ENCODE peak calls at places on chromosomes 2 and 18, in seven cellular contexts. One of them, this sample, is unnamed.

GRCh38 chr2:10570076-10570475 is 119.7 kb downstream of the NOL10 start:
- DNase-seq in choroid plexus epithelial cell: no peak
- DNase-seq in NB4: no peak
- DNase-seq in AML-193: no peak
- DNase-seq in nephron progenitor cell: no peak
- DNase-seq in RKO: no peak
- DNase-seq in cardiac muscle cell: no peak
- DNase-seq in this sample: no peak

GRCh38 chr2:27249891-27250651 is 12.8 kb downstream of the SLC30A3 start:
- DNase-seq in choroid plexus epithelial cell: peak; percentile 61
- DNase-seq in NB4: peak; percentile 67
- DNase-seq in AML-193: peak; percentile 38
- DNase-seq in nephron progenitor cell: peak; percentile 79
- DNase-seq in RKO: no peak
- DNase-seq in cardiac muscle cell: peak; percentile 67
- DNase-seq in this sample: peak; percentile 86

GRCh38 chr2:158486150-158486969 is 29.6 kb downstream of the PKP4 start:
- DNase-seq in choroid plexus epithelial cell: peak; percentile 45
- DNase-seq in NB4: no peak
- DNase-seq in AML-193: no peak
- DNase-seq in nephron progenitor cell: no peak
- DNase-seq in RKO: no peak
- DNase-seq in cardiac muscle cell: no peak
- DNase-seq in this sample: no peak

GRCh38 chr2:67374481-67374880 is 22.7 kb upstream of the ETAA1 start:
- DNase-seq in choroid plexus epithelial cell: peak; percentile 48
- DNase-seq in NB4: no peak
- DNase-seq in AML-193: no peak
- DNase-seq in nephron progenitor cell: no peak
- DNase-seq in RKO: no peak
- DNase-seq in cardiac muscle cell: peak; percentile 69
- DNase-seq in this sample: no peak

GRCh38 chr18:28736951-28737350 is 560.0 kb upstream of the CDH2 start:
- DNase-seq in choroid plexus epithelial cell: no peak
- DNase-seq in NB4: no peak
- DNase-seq in AML-193: no peak
- DNase-seq in nephron progenitor cell: no peak
- DNase-seq in RKO: no peak
- DNase-seq in cardiac muscle cell: no peak
- DNase-seq in this sample: no peak

GRCh38 chr2:166926657-166927056 is 38.4 kb downstream of the XIRP2 start:
- DNase-seq in choroid plexus epithelial cell: peak; percentile 22
- DNase-seq in NB4: no peak
- DNase-seq in AML-193: no peak
- DNase-seq in nephron progenitor cell: no peak
- DNase-seq in RKO: no peak
- DNase-seq in cardiac muscle cell: no peak
- DNase-seq in this sample: no peak

GRCh38 chr2:23803965-23804542 is 122.9 kb downstream of the ATAD2B start:
- DNase-seq in choroid plexus epithelial cell: peak; percentile 54
- DNase-seq in NB4: peak; percentile 45
- DNase-seq in AML-193: no peak
- DNase-seq in nephron progenitor cell: no peak
- DNase-seq in RKO: peak; percentile 32
- DNase-seq in cardiac muscle cell: peak; percentile 57
- DNase-seq in this sample: peak; percentile 76

GRCh38 chr2:19865151-19865550 is 36.6 kb downstream of the TTC32 start:
- DNase-seq in choroid plexus epithelial cell: no peak
- DNase-seq in NB4: no peak
- DNase-seq in AML-193: no peak
- DNase-seq in nephron progenitor cell: no peak
- DNase-seq in RKO: no peak
- DNase-seq in cardiac muscle cell: no peak
- DNase-seq in this sample: no peak